ENCODE peak calls at places on chromosomes 13 and 19, in four cellular contexts. V, Z, X and I are unnamed samples.
A peak's percentile ranks its signal among the peaks of the same experiment; 100 is the strongest.

GRCh38 chr13:101424381-101425155 is 8.3 kb upstream of the NALCN start:
- DNase-seq in X (no peak), V (peak; percentile 36), Z (peak; percentile 6), I (no peak)

GRCh38 chr13:33070713-33071112 is 54.5 kb downstream of the KL start:
- DNase-seq in V (no peak), X (peak; percentile 1), Z (no peak), I (no peak)

GRCh38 chr13:79901336-79901735 is 420.4 kb downstream of the NDFIP2 start:
- DNase-seq in V (no peak), Z (peak; percentile 61), X (no peak), I (no peak)

GRCh38 chr19:38840583-38840968 is 9.0 kb upstream of the ECH1 start:
- DNase-seq in X (no peak), Z (no peak), V (no peak), I (no peak)

GRCh38 chr13:27257233-27257568 is 5.8 kb downstream of the RPL21 start:
- DNase-seq in X (no peak), V (no peak), Z (no peak), I (no peak)

GRCh38 chr19:20607943-20608342 is 42.4 kb upstream of the ZNF737 start:
- DNase-seq in V (no peak), X (no peak), Z (no peak), I (no peak)

GRCh38 chr13:74966814-74967213 is 515.2 kb downstream of the TBC1D4 start:
- DNase-seq in X (no peak), V (peak; percentile 38), Z (peak; percentile 60), I (no peak)

GRCh38 chr13:94431987-94432386 is 47.5 kb downstream of the DCT start:
- DNase-seq in V (no peak), X (no peak), Z (no peak), I (no peak)

GRCh38 chr13:89726690-89727435 is 1620.6 kb upstream of the MIR17HG start:
- DNase-seq in Z (peak; percentile 52), V (peak; percentile 88), X (peak; percentile 14), I (no peak)

GRCh38 chr13:114062754-114063153 is 69.7 kb downstream of the RASA3 start:
- DNase-seq in V (no peak), X (no peak), Z (no peak), I (no peak)

GRCh38 chr19:23404676-23405075 is 9.4 kb upstream of the ZNF91 start:
- DNase-seq in X (no peak), Z (no peak), V (no peak), I (no peak)

GRCh38 chr13:48539550-48539949 is 6.7 kb upstream of the RCBTB2 start:
- DNase-seq in X (no peak), Z (peak; percentile 13), V (no peak), I (no peak)

GRCh38 chr13:43787998-43788397 is 1.2 kb upstream of the ENOX1 start:
- DNase-seq in X (no peak), Z (peak; percentile 65), V (peak; percentile 61), I (no peak)

GRCh38 chr13:50104493-50104892 is 89.2 kb downstream of the KCNRG start:
- DNase-seq in V (no peak), X (no peak), Z (no peak), I (no peak)

GRCh38 chr13:29596064-29596418 is 553 bp upstream of the SLC7A1 start:
- DNase-seq in Z (no peak), X (no peak), V (no peak), I (no peak)

GRCh38 chr19:11195169-11195568 is 2.2 kb downstream of the KANK2 start:
- DNase-seq in Z (peak; percentile 35), V (no peak), X (no peak), I (no peak)

GRCh38 chr13:34020388-34020787 is 202.4 kb downstream of the RFC3 start:
- DNase-seq in V (no peak), Z (no peak), X (no peak), I (no peak)

GRCh38 chr19:49097453-49098288 is 12.4 kb downstream of the SNRNP70 start:
- DNase-seq in Z (peak; percentile 81), X (no peak), V (peak; percentile 70), I (no peak)

GRCh38 chr13:65460136-65460535 is 1770.0 kb downstream of the PCDH9 start:
- DNase-seq in X (no peak), Z (no peak), V (peak; percentile 15), I (no peak)

GRCh38 chr19:33438016-33438671 is 64.6 kb downstream of the CEBPG start:
- DNase-seq in X (no peak), Z (peak; percentile 34), V (peak; percentile 26), I (no peak)

GRCh38 chr13:51768976-51769375 is 35.0 kb downstream of the DHRS12 start:
- DNase-seq in Z (no peak), X (no peak), V (no peak), I (no peak)

GRCh38 chr19:46189971-46190335 is 39.6 kb upstream of the IGFL1 start:
- DNase-seq in V (no peak), Z (no peak), X (no peak), I (no peak)

GRCh38 chr19:29492761-29493160 is 33.0 kb upstream of the VSTM2B start:
- DNase-seq in X (no peak), V (no peak), Z (peak; percentile 26), I (no peak)

GRCh38 chr13:28138756-28139470 is 568 bp downstream of the PAN3 start:
- DNase-seq in V (peak; percentile 90), X (no peak), Z (peak; percentile 97), I (peak; percentile 79)

GRCh38 chr13:31310781-31311180 is 111.0 kb downstream of the B3GLCT start:
- DNase-seq in Z (no peak), V (no peak), X (no peak), I (no peak)

GRCh38 chr19:10112895-10113591 is 1.6 kb downstream of the P2RY11 start:
- DNase-seq in X (no peak), V (no peak), Z (peak; percentile 49), I (no peak)

DNA sequence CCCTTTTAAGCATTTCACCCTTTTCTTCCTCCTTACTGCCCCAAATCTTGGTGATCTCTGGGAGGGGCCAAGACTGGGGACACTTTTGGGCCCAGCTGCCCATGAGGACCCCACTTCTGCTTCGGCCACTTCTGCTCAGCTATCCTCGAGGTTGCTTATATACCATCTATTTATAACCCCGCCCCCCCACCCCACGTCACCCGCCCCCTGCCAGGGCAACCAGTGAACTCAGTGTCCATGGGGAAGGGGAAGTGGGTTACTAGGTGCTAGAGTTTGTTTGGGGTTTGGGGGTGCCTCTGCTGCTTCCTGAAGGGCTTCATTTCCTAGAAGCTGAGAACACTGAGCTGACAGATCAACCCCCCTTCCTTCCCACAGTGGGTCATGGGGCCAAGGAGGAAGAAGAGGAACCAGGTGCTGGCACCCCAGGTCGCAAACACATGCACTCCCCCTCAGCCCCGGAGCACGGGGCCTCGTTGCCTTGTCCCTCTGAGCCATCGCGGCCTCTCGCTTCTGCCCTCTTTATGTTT is 6.1 kb upstream of the ADGRE5 start:
- DNase-seq in V (no peak), X (no peak), Z (no peak), I (no peak)
- H3K4me3 ChIP-seq in V (no peak overlapping the region), X (no peak overlapping the region), Z (no peak overlapping the region), I (no peak overlapping the region)

GRCh38 chr19:4350111-4350510 is 6.7 kb downstream of the MPND start:
- DNase-seq in Z (no peak), V (no peak), X (no peak), I (no peak)

GRCh38 chr19:4350726-4351125 is 7.4 kb downstream of the MPND start:
- DNase-seq in X (no peak), V (no peak), Z (no peak), I (no peak)

GRCh38 chr19:4354282-4354681 is 10.9 kb downstream of the MPND start:
- DNase-seq in V (no peak), Z (no peak), X (no peak), I (no peak)

GRCh38 chr19:4354897-4355296 is 11.5 kb downstream of the MPND start:
- DNase-seq in X (no peak), Z (no peak), V (no peak), I (no peak)

DNA sequence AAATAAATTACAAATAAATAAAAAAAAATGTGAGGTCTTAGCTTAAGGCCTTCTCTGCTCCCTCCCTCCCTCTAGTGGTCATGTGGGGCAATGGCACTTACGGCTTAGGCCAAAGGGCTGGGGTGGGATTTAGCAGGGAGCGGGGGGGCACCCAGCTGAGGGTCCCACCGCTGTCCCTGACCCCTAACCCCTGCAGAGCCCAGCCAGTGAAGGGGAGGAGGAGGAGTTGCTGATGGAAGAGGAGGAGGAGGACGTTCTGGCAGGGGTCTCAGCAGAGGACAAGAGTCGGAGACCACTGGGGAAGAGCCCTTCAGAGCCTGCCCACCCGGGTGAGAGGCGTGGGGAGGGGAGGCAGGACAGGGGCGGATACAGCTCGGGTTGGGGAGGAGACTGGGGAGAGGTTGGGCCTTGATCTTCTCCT is 9.3 kb downstream of the MPND start:
- DNase-seq in Z (peak; percentile 81), X (no peak), V (peak; percentile 60), I (no peak)
- TF ChIP-seq CTCF in Z (peak; percentile 82), X (peak; percentile 84), V (peak; percentile 88), I (peak; percentile 93)

GRCh38 chr13:99433543-99434075 is 67.7 kb upstream of the TM9SF2 start:
- DNase-seq in V (no peak), X (no peak), Z (no peak), I (no peak)
- H3K4me3 ChIP-seq in V (no peak overlapping the region), X (no peak overlapping the region), Z (no peak overlapping the region), I (no peak overlapping the region)

GRCh38 chr19:2478324-2478755 is 2.4 kb downstream of the GADD45B start:
- DNase-seq in Z (peak; percentile 85), X (no peak), V (peak; percentile 71), I (no peak)
- TF ChIP-seq CTCF in Z (no peak), X (peak; percentile 20), V (peak; percentile 17), I (peak; percentile 29)

DNA sequence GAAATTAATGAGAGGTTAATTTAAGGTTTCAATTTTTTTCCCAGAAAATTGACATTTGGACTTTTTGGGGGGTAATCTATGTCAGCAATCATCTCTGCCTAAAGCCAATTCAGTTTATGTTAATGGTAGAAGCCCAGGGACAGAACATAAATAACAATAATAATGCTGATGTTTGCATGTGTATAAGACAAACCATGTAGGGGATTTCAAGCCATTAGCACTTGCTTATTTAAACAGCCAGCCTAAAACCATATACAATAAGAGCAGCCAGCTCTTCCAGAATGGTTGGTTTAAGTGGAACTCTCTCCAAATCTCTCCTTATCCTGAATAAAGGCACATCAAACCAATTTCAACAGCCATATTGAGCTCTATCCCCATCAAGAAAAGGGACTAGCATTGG is 7.0 kb upstream of the FOXO1 start:
- DNase-seq in V (no peak), X (no peak), Z (no peak), I (no peak)
- H3K4me3 ChIP-seq in V (no peak overlapping the region), X (no peak overlapping the region), Z (no peak overlapping the region), I (no peak overlapping the region)